ENCODE peak calls at places on chromosomes 2 and 18, in ten cellular contexts. A, O, P, R, Y, B, H, Z, T and M are unnamed samples.

GRCh38 chr2:68278169-68278568 is 25.8 kb upstream of the PPP3R1 start:
- DNase-seq in A (no peak), O (no peak), P (no peak), R (no peak), Y (no peak), B (no peak), H (no peak), Z (no peak), T (no peak), M (no peak)

GRCh38 chr2:64212801-64213321 is 68.6 kb upstream of the PELI1 start:
- DNase-seq in A (peak), O (no peak), P (no peak), R (peak), Y (no peak), B (no peak), H (no peak), Z (no peak), T (no peak), M (peak)

GRCh38 chr18:50659091-50660003 is 99.5 kb downstream of the MAPK4 start:
- DNase-seq in A (no peak), O (no peak), P (no peak), R (no peak), Y (peak), B (no peak), H (no peak), Z (no peak), T (no peak), M (peak)

GRCh38 chr2:55720417-55720816 is 26.8 kb upstream of the PNPT1 start:
- DNase-seq in A (no peak), O (no peak), P (no peak), R (no peak), Y (no peak), B (no peak), H (no peak), Z (no peak), T (no peak), M (no peak)

GRCh38 chr18:2526320-2526719 is 45.0 kb downstream of the METTL4 start:
- DNase-seq in A (no peak), O (no peak), P (no peak), R (no peak), Y (no peak), B (no peak), H (no peak), Z (no peak), T (no peak), M (no peak)

GRCh38 chr2:176099737-176100546 is at the start of gene HOXD12:
- DNase-seq in A (no peak), O (no peak), P (no peak), R (no peak), Y (peak), B (no peak), H (no peak), Z (no peak), T (no peak), M (no peak)

GRCh38 chr2:17788773-17789172 is 27.5 kb upstream of the MSGN1 start:
- DNase-seq in A (no peak), O (no peak), P (no peak), R (no peak), Y (no peak), B (no peak), H (no peak), Z (no peak), T (no peak), M (no peak)

GRCh38 chr2:69998761-69999160 is 37.3 kb upstream of the ASPRV1 start:
- DNase-seq in A (no peak), O (no peak), P (no peak), R (peak), Y (no peak), B (no peak), H (no peak), Z (no peak), T (no peak), M (no peak)

GRCh38 chr18:79611040-79611681 is 68.4 kb upstream of the CTDP1 start:
- DNase-seq in A (no peak), O (peak), P (peak), R (peak), Y (peak), B (peak), H (peak), Z (no peak), T (peak), M (peak)

GRCh38 chr2:20957745-20958144 is 86.1 kb downstream of the APOB start:
- DNase-seq in A (no peak), O (no peak), P (no peak), R (no peak), Y (no peak), B (no peak), H (no peak), Z (no peak), T (no peak), M (no peak)

GRCh38 chr18:34976899-34977786 is 64.1 kb upstream of the MAPRE2 start:
- DNase-seq in A (peak), O (peak), P (peak), R (peak), Y (peak), B (no peak), H (peak), Z (peak), T (peak), M (peak)

GRCh38 chr2:112483047-112483473 is 1.1 kb downstream of the TTL start:
- DNase-seq in A (peak), O (no peak), P (peak), R (peak), Y (no peak), B (no peak), H (no peak), Z (no peak), T (peak), M (peak)

GRCh38 chr2:140910683-140911082 is 1220.1 kb downstream of the LRP1B start:
- DNase-seq in A (no peak), O (no peak), P (no peak), R (no peak), Y (no peak), B (no peak), H (no peak), Z (no peak), T (no peak), M (no peak)

DNA sequence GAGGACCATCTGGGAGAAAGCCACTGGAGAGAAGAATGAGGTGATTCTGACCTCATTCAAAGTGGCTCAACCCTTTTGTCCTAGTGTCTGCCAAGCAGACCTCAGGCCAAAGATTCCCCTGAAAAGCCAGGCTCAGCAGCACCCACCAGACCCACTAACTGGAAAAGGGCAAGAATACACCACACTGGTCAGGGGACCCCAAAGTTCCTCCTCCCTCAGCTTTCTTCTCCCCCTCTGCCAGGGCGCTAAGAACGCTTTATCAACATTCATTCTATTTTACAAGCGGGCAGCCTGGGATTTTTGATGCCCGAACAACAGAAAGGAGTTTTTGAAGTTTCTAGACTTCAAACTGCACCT is 7.3 kb downstream of the PAX3 start:
- DNase-seq in A (no peak), O (no peak), P (no peak), R (no peak), Y (no peak), B (no peak), H (no peak), Z (no peak), T (no peak), M (no peak)
- H3K4me3 ChIP-seq in A (no peak), O (no peak), P (no peak), R (peak), Y (no peak), B (no peak), H (peak), Z (no peak), T (no peak), M (peak)

GRCh38 chr2:195312662-195313061 is 344.4 kb upstream of the SLC39A10 start:
- DNase-seq in A (peak), O (no peak), P (no peak), R (peak), Y (no peak), B (no peak), H (no peak), Z (no peak), T (no peak), M (no peak)
- TF ChIP-seq CTCF in A (peak), O (no peak), P (no peak), R (peak), Y (no peak), B (no peak), H (no peak), Z (no peak), T (no peak), M (no peak)

GRCh38 chr2:147297820-147298219 is 547.0 kb upstream of the ACVR2A start:
- DNase-seq in A (peak), O (no peak), P (no peak), R (no peak), Y (no peak), B (no peak), H (no peak), Z (no peak), T (no peak), M (no peak)
- H3K27ac ChIP-seq in A (peak), O (no peak), P (no peak), R (no peak), Y (no peak), B (no peak), H (no peak), Z (no peak), T (no peak), M (no peak)

GRCh38 chr2:175003875-175004729 is 1.1 kb downstream of the CHN1 start:
- DNase-seq in A (no peak), O (no peak), P (no peak), R (peak), Y (peak), B (no peak), H (no peak), Z (no peak), T (peak), M (no peak)
- H3K4me3 ChIP-seq in A (no peak), O (peak), P (no peak), R (peak), Y (peak), B (peak), H (peak), Z (peak), T (peak), M (peak)

GRCh38 chr2:166695154-166695553 is 193.1 kb upstream of the XIRP2 start:
- DNase-seq in A (no peak), O (no peak), P (no peak), R (no peak), Y (no peak), B (no peak), H (no peak), Z (no peak), T (no peak), M (no peak)

DNA sequence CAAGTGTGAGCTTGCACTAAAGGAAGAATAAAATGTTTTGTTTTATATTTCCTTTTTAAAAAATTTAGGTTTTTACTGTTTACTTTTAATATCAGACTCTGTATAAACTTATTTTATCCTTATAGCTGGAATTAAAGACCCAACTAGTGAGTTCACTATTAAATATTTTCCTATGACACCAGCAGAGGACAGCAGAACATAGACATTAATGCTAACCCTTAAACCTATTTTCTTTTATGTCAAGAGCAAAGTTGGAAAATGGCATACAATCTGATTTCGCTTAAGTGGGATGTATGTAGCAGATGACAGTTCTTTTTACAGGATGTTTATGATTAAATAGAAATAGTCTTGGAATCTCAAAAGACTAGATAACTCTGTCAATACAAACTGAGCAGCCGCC is 188.2 kb upstream of the XIRP2 start:
- DNase-seq in A (no peak), O (no peak), P (no peak), R (peak), Y (no peak), B (no peak), H (no peak), Z (no peak), T (no peak), M (no peak)
- TF ChIP-seq CTCF in A (peak), O (peak), P (peak), R (no peak), Y (peak), B (peak), H (peak), Z (no peak), T (no peak), M (no peak)

GRCh38 chr2:46460241-46460921 is 19.0 kb upstream of the TMEM247 start:
- DNase-seq in A (no peak), O (no peak), P (peak), R (no peak), Y (peak), B (no peak), H (peak), Z (peak), T (no peak), M (no peak)
- H3K27ac ChIP-seq in A (no peak), O (no peak), P (no peak), R (no peak), Y (peak), B (no peak), H (no peak), Z (peak), T (no peak), M (no peak)

DNA sequence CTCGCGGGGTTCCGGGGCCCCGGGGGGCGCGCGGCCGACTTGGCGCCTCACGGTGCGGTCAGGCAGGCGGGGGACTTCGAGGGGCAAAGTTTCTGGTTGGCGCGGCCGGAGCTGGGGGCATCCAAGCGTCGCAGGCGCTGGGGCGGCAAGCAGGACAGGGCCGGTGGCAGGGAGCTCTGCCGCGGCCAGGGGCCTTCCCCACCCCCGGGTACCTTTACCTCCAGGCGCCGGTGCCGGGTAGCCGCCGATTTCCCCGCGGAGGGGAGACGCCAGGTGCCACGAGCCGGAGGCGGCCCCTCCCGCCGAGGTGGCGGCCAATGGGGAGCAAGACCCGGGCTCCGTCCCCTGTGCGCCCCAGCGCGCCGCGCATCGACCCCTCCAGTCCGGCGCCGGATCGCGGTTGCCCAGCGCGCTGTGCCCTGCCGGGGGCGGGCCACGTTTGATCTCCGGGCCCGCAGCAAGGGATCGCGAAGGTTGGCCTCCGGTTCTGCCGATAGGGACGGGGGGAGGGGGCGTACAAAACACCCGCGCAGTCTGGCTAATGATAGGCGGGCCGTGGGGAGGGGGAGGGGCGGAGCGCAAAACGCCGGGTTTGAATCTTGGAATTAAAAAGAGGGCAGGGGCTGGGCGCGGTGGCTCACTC is at the start of gene ST8SIA5:
- DNase-seq in A (no peak), O (no peak), P (no peak), R (peak), Y (peak), B (no peak), H (peak), Z (no peak), T (no peak), M (no peak)
- H3K4me3 ChIP-seq in A (no peak), O (no peak), P (no peak), R (peak), Y (peak), B (peak), H (peak), Z (no peak), T (no peak), M (peak)

GRCh38 chr18:46858290-46858689 is 59.0 kb downstream of the PIAS2 start:
- DNase-seq in A (no peak), O (no peak), P (no peak), R (no peak), Y (no peak), B (no peak), H (no peak), Z (no peak), T (no peak), M (no peak)

GRCh38 chr18:46859855-46860254 is 57.5 kb downstream of the PIAS2 start:
- DNase-seq in A (peak), O (no peak), P (no peak), R (no peak), Y (no peak), B (peak), H (no peak), Z (no peak), T (no peak), M (no peak)

GRCh38 chr18:46856975-46857374 is 60.3 kb downstream of the PIAS2 start:
- DNase-seq in A (peak), O (no peak), P (no peak), R (no peak), Y (no peak), B (no peak), H (no peak), Z (no peak), T (no peak), M (no peak)
- TF ChIP-seq CTCF in A (peak), O (no peak), P (no peak), R (peak), Y (peak), B (no peak), H (peak), Z (no peak), T (no peak), M (no peak)

DNA sequence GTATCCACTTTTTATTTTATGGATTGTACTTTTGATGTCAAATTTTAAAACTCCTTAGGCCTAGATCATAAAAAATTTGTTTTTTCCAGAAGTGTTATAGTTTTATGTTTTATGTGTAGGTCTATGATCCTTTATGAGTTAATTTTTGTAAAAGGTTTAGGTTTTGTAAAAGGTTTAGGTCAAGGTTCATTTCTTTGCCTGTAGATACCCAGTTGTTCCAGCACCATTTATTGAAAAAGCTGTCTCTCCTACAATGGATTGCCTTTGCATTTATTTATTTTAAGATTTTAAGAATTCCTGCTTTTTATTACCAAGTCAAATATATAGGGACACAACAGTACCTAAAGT is 32.1 kb upstream of the E2F6 start:
- DNase-seq in A (no peak), O (no peak), P (no peak), R (no peak), Y (no peak), B (no peak), H (no peak), Z (no peak), T (no peak), M (no peak)
- H3K27ac ChIP-seq in A (no peak), O (no peak), P (no peak), R (no peak), Y (peak), B (no peak), H (peak), Z (peak), T (no peak), M (no peak)

GRCh38 chr2:105747254-105747909 is 2.7 kb downstream of the NCK2 start:
- DNase-seq in A (no peak), O (no peak), P (no peak), R (no peak), Y (no peak), B (no peak), H (no peak), Z (no peak), T (no peak), M (no peak)

GRCh38 chr2:105749583-105750399 is 5.1 kb downstream of the NCK2 start:
- DNase-seq in A (no peak), O (no peak), P (no peak), R (no peak), Y (no peak), B (no peak), H (peak), Z (no peak), T (no peak), M (peak)

GRCh38 chr2:105746177-105747080 is 1.7 kb downstream of the NCK2 start:
- DNase-seq in A (peak), O (peak), P (peak), R (peak), Y (peak), B (no peak), H (no peak), Z (peak), T (no peak), M (no peak)

GRCh38 chr2:105748564-105748963 is 3.9 kb downstream of the NCK2 start:
- DNase-seq in A (no peak), O (no peak), P (no peak), R (no peak), Y (no peak), B (no peak), H (no peak), Z (no peak), T (no peak), M (no peak)

GRCh38 chr2:105747997-105748396 is 3.3 kb downstream of the NCK2 start:
- DNase-seq in A (no peak), O (no peak), P (no peak), R (no peak), Y (no peak), B (no peak), H (no peak), Z (no peak), T (no peak), M (no peak)
- H3K4me3 ChIP-seq in A (no peak), O (no peak), P (no peak), R (no peak), Y (peak), B (no peak), H (peak), Z (no peak), T (no peak), M (no peak)